ENCODE peak calls at places on chromosomes 3 and 15, in five cellular contexts. U, P, M, B and V are unnamed samples.

GRCh38 chr3:47036145-47036544 is 56.7 kb downstream of the NBEAL2 start:
- DNase-seq in U (no peak), P (no peak), M (no peak), B (no peak), V (no peak)

GRCh38 chr3:72086051-72086711 is 301.2 kb upstream of the PROK2 start:
- DNase-seq in U (no peak), P (no peak), M (no peak), B (peak), V (no peak)

GRCh38 chr3:13770390-13771169 is 109.3 kb downstream of the WNT7A start:
- DNase-seq in U (no peak), P (peak), M (no peak), B (no peak), V (no peak)

GRCh38 chr15:26888761-26889160 is 21.9 kb downstream of the GABRA5 start:
- DNase-seq in U (no peak), P (no peak), M (no peak), B (no peak), V (no peak)

GRCh38 chr3:71545330-71545729 is 38.2 kb downstream of the FOXP1 start:
- DNase-seq in U (no peak), P (no peak), M (no peak), B (no peak), V (no peak)

GRCh38 chr3:193771011-193771697 is 178.1 kb downstream of the OPA1 start:
- DNase-seq in U (no peak), P (no peak), M (no peak), B (no peak), V (no peak)

GRCh38 chr15:61916104-61916503 is 144.1 kb downstream of the VPS13C start:
- DNase-seq in U (peak), P (no peak), M (no peak), B (peak), V (no peak)

GRCh38 chr3:49636883-49637609 is 37.1 kb upstream of the APEH start:
- DNase-seq in U (no peak), P (no peak), M (no peak), B (no peak), V (no peak)

GRCh38 chr3:138317687-138318086 is 12.0 kb downstream of the NME9 start:
- DNase-seq in U (no peak), P (no peak), M (no peak), B (no peak), V (no peak)

GRCh38 chr15:42107483-42107882 is 13.1 kb upstream of the PLA2G4D start:
- DNase-seq in U (peak), P (no peak), M (no peak), B (no peak), V (no peak)

GRCh38 chr3:13896473-13897154 is 16.7 kb upstream of the WNT7A start:
- DNase-seq in U (peak), P (no peak), M (peak), B (peak), V (no peak)

GRCh38 chr15:65771870-65772269 is 20.2 kb downstream of the DENND4A start:
- DNase-seq in U (no peak), P (no peak), M (no peak), B (no peak), V (no peak)

GRCh38 chr3:16254933-16255725 is 9.6 kb downstream of the DPH3 start:
- DNase-seq in U (no peak), P (no peak), M (no peak), B (no peak), V (no peak)

GRCh38 chr15:96789999-96790398 is 459.5 kb downstream of the NR2F2 start:
- DNase-seq in U (no peak), P (no peak), M (no peak), B (no peak), V (no peak)

GRCh38 chr3:49006591-49007067 is 562 bp upstream of the WDR6 start:
- DNase-seq in U (no peak), P (peak), M (no peak), B (peak), V (no peak)

GRCh38 chr15:59668571-59668970 is 11.3 kb upstream of the GTF2A2 start:
- DNase-seq in U (no peak), P (no peak), M (no peak), B (no peak), V (no peak)

GRCh38 chr3:40690696-40691597 is 166.2 kb downstream of the ZNF621 start:
- DNase-seq in U (no peak), P (peak), M (no peak), B (no peak), V (no peak)

GRCh38 chr15:86624261-86625036 is 544.8 kb downstream of the AGBL1 start:
- DNase-seq in U (peak), P (no peak), M (no peak), B (peak), V (no peak)

GRCh38 chr3:96213393-96213792 is 601.0 kb upstream of the EPHA6 start:
- DNase-seq in U (no peak), P (no peak), M (no peak), B (no peak), V (no peak)

GRCh38 chr3:13025090-13025489 is 48.1 kb downstream of the IQSEC1 start:
- DNase-seq in U (no peak), P (no peak), M (no peak), B (peak), V (no peak)

GRCh38 chr3:109336272-109336957 is 931 bp downstream of the DPPA4 start:
- DNase-seq in U (no peak), P (no peak), M (no peak), B (peak), V (no peak)

GRCh38 chr15:101307048-101307896 is 12.2 kb upstream of the SNRPA1 start:
- DNase-seq in U (no peak), P (no peak), M (no peak), B (no peak), V (peak)

GRCh38 chr3:167876603-167877325 is 141.2 kb downstream of the SERPINI1 start:
- DNase-seq in U (no peak), P (no peak), M (no peak), B (peak), V (no peak)

GRCh38 chr3:28242519-28242918 is 1.1 kb downstream of the CMC1 start:
- DNase-seq in U (no peak), P (no peak), M (no peak), B (no peak), V (no peak)

GRCh38 chr3:136251511-136251910 is 1.4 kb downstream of the PCCB start:
- DNase-seq in U (no peak), P (no peak), M (no peak), B (no peak), V (no peak)